ENCODE peak calls at places on chromosome 22, in six cellular contexts. H, J, F, D, N and V are unnamed samples.

GRCh38 chr22:42939941-42940653 is 74.9 kb downstream of the PACSIN2 start:
- DNase-seq in H (no peak), J (no peak), F (no peak), D (no peak), N (no peak), V (no peak)

GRCh38 chr22:23686416-23687024 is 4.3 kb upstream of the RGL4 start:
- DNase-seq in H (no peak), J (peak), F (no peak), D (no peak), N (no peak), V (no peak)

GRCh38 chr22:38697055-38697980 is 3.4 kb downstream of the JOSD1 start:
- DNase-seq in H (no peak), J (no peak), F (no peak), D (no peak), N (no peak), V (no peak)

GRCh38 chr22:46010951-46011626 is 34.1 kb upstream of the WNT7B start:
- DNase-seq in H (no peak), J (peak), F (no peak), D (no peak), N (no peak), V (no peak)

GRCh38 chr22:23240639-23241389 is 60.5 kb downstream of the BCR start:
- DNase-seq in H (no peak), J (peak), F (no peak), D (peak), N (no peak), V (no peak)

GRCh38 chr22:40249286-40249685 is 71.6 kb downstream of the TNRC6B start:
- DNase-seq in H (no peak), J (no peak), F (no peak), D (no peak), N (no peak), V (no peak)

GRCh38 chr22:41933411-41934177 is 7.0 kb upstream of the TNFRSF13C start:
- DNase-seq in H (no peak), J (no peak), F (no peak), D (no peak), N (no peak), V (no peak)

GRCh38 chr22:35509451-35509850 is 31.2 kb upstream of the RASD2 start:
- DNase-seq in H (no peak), J (no peak), F (no peak), D (no peak), N (no peak), V (no peak)

GRCh38 chr22:33909075-33909458 is 11.2 kb downstream of the LARGE1 start:
- DNase-seq in H (no peak), J (no peak), F (no peak), D (no peak), N (no peak), V (no peak)

GRCh38 chr22:29710922-29711593 is 8.7 kb upstream of the CABP7 start:
- DNase-seq in H (no peak), J (peak), F (no peak), D (no peak), N (no peak), V (no peak)

GRCh38 chr22:37998543-37998942 is 14.2 kb upstream of the SOX10 start:
- DNase-seq in H (no peak), J (no peak), F (no peak), D (no peak), N (no peak), V (no peak)

GRCh38 chr22:31566484-31566883 is 70.1 kb downstream of the SFI1 start:
- DNase-seq in H (no peak), J (no peak), F (no peak), D (no peak), N (no peak), V (no peak)

GRCh38 chr22:29621761-29622526 is 18.5 kb downstream of the NF2 start:
- DNase-seq in H (no peak), J (no peak), F (no peak), D (no peak), N (no peak), V (no peak)

GRCh38 chr22:46076651-46077339 is 73.5 kb upstream of the PPARA start:
- DNase-seq in H (no peak), J (peak), F (no peak), D (no peak), N (no peak), V (no peak)

GRCh38 chr22:46846832-46847355 is 84.4 kb downstream of the TBC1D22A start:
- DNase-seq in H (no peak), J (no peak), F (no peak), D (no peak), N (no peak), V (no peak)

GRCh38 chr22:39820266-39820665 is 73.3 kb downstream of the ENTHD1 start:
- DNase-seq in H (no peak), J (no peak), F (no peak), D (no peak), N (no peak), V (no peak)

GRCh38 chr22:26579331-26579886 is 10.5 kb downstream of the TPST2 start:
- DNase-seq in H (no peak), J (no peak), F (peak), D (peak), N (no peak), V (no peak)

GRCh38 chr22:42841444-42841843 is 15.6 kb downstream of the ARFGAP3 start:
- DNase-seq in H (no peak), J (no peak), F (no peak), D (no peak), N (no peak), V (no peak)

GRCh38 chr22:24324137-24324536 is 53.5 kb downstream of the SPECC1L start:
- DNase-seq in H (no peak), J (no peak), F (no peak), D (no peak), N (no peak), V (no peak)

GRCh38 chr22:40397436-40397835 is 27.0 kb downstream of the SGSM3 start:
- DNase-seq in H (no peak), J (peak), F (no peak), D (no peak), N (no peak), V (no peak)

GRCh38 chr22:24230911-24231656 is 13.8 kb downstream of the GGT5 start:
- DNase-seq in H (peak), J (peak), F (peak), D (peak), N (peak), V (no peak)

GRCh38 chr22:50691521-50691920 is 18.9 kb downstream of the SHANK3 start:
- DNase-seq in H (peak), J (no peak), F (no peak), D (peak), N (no peak), V (no peak)

GRCh38 chr22:32590556-32590955 is 115.9 kb downstream of the FBXO7 start:
- DNase-seq in H (no peak), J (no peak), F (no peak), D (no peak), N (no peak), V (no peak)

GRCh38 chr22:31343235-31344191 is 2.6 kb downstream of the PATZ1 start:
- DNase-seq in H (peak), J (peak), F (no peak), D (peak), N (peak), V (no peak)

GRCh38 chr22:31681625-31682345 is 19.8 kb upstream of the PISD start:
- DNase-seq in H (no peak), J (no peak), F (no peak), D (no peak), N (no peak), V (no peak)

GRCh38 chr22:22071455-22071854 is 88.9 kb upstream of the TOP3B start:
- DNase-seq in H (no peak), J (no peak), F (no peak), D (no peak), N (no peak), V (no peak)

GRCh38 chr22:35808377-35808776 is 90.7 kb downstream of the APOL5 start:
- DNase-seq in H (no peak), J (no peak), F (no peak), D (no peak), N (no peak), V (no peak)

GRCh38 chr22:27637604-27638003 is 164.0 kb downstream of the MN1 start:
- DNase-seq in H (no peak), J (no peak), F (no peak), D (no peak), N (no peak), V (no peak)

GRCh38 chr22:20268350-20269012 is 363 bp upstream of the RTN4R start:
- DNase-seq in H (peak), J (peak), F (peak), D (peak), N (peak), V (no peak)
- TF ChIP-seq CTCF in H (peak), J (peak), F (peak), D (peak), N (peak), V (peak)

DNA sequence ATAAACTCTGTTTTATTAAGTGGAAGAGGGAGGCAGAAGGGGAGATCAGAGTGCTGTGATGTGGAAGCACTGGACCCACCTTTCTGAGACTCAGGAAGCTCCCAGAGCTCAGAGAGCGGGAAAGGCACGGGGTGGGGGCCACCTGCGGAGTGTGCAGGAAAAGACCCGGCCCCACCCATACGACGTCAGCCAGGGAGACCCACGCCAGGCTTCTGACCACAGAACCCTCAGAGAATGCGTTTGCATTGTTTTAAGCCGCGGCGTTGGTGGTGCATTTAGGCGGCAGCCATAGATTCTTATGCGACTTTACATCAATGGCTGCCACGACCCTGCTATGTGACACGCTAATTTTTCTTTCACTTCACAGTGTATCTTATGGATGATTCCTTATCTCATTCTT is 543.3 kb downstream of the BRD1 start:
- DNase-seq in H (no peak), J (peak), F (no peak), D (no peak), N (no peak), V (no peak)
- TF ChIP-seq CTCF in H (no peak), J (no peak), F (no peak), D (no peak), N (no peak), V (no peak)

GRCh38 chr22:44309137-44309536 is 3.6 kb downstream of the SHISAL1 start:
- DNase-seq in H (no peak), J (no peak), F (no peak), D (peak), N (no peak), V (no peak)
- TF ChIP-seq CTCF in H (no peak), J (no peak), F (no peak), D (no peak), N (no peak), V (no peak)

GRCh38 chr22:25564320-25564978 is at the start of gene GRK3:
- DNase-seq in H (peak), J (peak), F (peak), D (peak), N (peak), V (peak)

GRCh38 chr22:25566812-25567211 is 2.3 kb downstream of the GRK3 start:
- DNase-seq in H (no peak), J (no peak), F (peak), D (peak), N (no peak), V (no peak)

GRCh38 chr22:25569983-25570382 is 5.5 kb downstream of the GRK3 start:
- DNase-seq in H (no peak), J (no peak), F (no peak), D (peak), N (no peak), V (no peak)

GRCh38 chr22:25564979-25565677 is 653 bp downstream of the GRK3 start:
- DNase-seq in H (no peak), J (peak), F (no peak), D (peak), N (peak), V (no peak)

DNA sequence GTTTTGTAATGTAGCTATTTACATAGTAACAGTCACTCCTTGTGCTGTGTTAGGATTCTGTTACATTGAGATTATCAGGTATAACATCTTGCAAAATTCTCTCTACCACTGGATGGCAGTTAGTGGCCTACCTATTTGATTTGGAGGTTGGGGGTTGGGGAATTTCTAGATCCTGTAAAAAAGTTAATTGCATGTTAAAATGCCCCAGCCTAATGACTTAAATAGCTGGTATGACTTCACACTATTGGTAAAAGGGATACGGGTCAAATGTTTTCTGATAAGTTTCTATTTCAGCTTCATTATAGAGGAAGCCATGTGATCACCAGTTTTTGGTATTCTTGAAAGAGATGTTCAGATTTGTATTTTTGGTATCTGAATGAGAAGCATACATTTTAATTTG is 2.8 kb downstream of the GRK3 start:
- DNase-seq in H (no peak), J (no peak), F (no peak), D (peak), N (no peak), V (no peak)
- TF ChIP-seq CTCF in H (no peak), J (no peak), F (no peak), D (no peak), N (no peak), V (no peak)